ENCODE peak calls at places on chromosome 7, in eight cellular contexts. Y, D, W, Z, K, A, U and Q are unnamed samples.

GRCh38 chr7:123602648-123603047 is 1.0 kb downstream of the ASB15 start:
- DNase-seq in Z (no peak), Y (no peak), A (no peak), U (no peak), W (no peak), D (no peak), K (no peak), Q (no peak)

GRCh38 chr7:99210265-99210970 is 2.5 kb upstream of the KPNA7 start:
- DNase-seq in Z (no peak), K (no peak), D (no peak), A (no peak), W (peak), Y (peak), U (no peak), Q (peak)

GRCh38 chr7:80151274-80151665 is 16.6 kb downstream of the GNAI1 start:
- DNase-seq in A (no peak), U (no peak), Y (peak), D (peak), W (no peak), K (no peak), Z (no peak), Q (no peak)

GRCh38 chr7:36262286-36262685 is 109.2 kb downstream of the EEPD1 start:
- DNase-seq in A (no peak), W (peak), K (no peak), Y (no peak), Z (no peak), D (no peak), U (no peak), Q (no peak)

GRCh38 chr7:99099499-99100077 is 44.3 kb downstream of the SMURF1 start:
- DNase-seq in W (no peak), Y (peak), K (no peak), D (no peak), U (no peak), Z (peak), A (no peak), Q (no peak)

GRCh38 chr7:34155225-34155908 is 250.0 kb downstream of the BMPER start:
- DNase-seq in D (peak), K (no peak), W (peak), A (no peak), Z (peak), U (no peak), Y (peak), Q (no peak)

GRCh38 chr7:12827920-12828319 is 140.5 kb downstream of the ARL4A start:
- DNase-seq in K (no peak), Y (peak), A (no peak), D (no peak), U (no peak), Z (peak), W (no peak), Q (no peak)

GRCh38 chr7:135672560-135673359 is 10.4 kb downstream of the STMP1 start:
- DNase-seq in K (no peak), A (no peak), W (peak), D (no peak), Y (peak), Z (peak), U (peak), Q (peak)

GRCh38 chr7:29146082-29146706 is at the start of gene CPVL:
- DNase-seq in U (peak), D (no peak), Z (no peak), K (peak), Y (no peak), W (no peak), A (peak), Q (peak)

GRCh38 chr7:111511845-111512244 is 50.4 kb downstream of the IMMP2L start:
- DNase-seq in D (no peak), A (no peak), Y (no peak), K (no peak), Z (no peak), U (no peak), W (no peak), Q (no peak)

GRCh38 chr7:131543298-131543697 is 13.1 kb downstream of the PODXL start:
- DNase-seq in D (no peak), Z (no peak), W (no peak), K (no peak), U (no peak), A (peak), Y (no peak), Q (no peak)

GRCh38 chr7:114900127-114900526 is 21.8 kb upstream of the MDFIC start:
- DNase-seq in Y (no peak), Z (no peak), W (no peak), D (no peak), K (no peak), U (no peak), A (no peak), Q (no peak)

GRCh38 chr7:150941983-150942590 is 36.0 kb downstream of the KCNH2 start:
- DNase-seq in U (no peak), Z (no peak), W (peak), D (no peak), Y (no peak), K (no peak), A (peak), Q (peak)

GRCh38 chr7:55508301-55509011 is 63.8 kb downstream of the VOPP1 start:
- DNase-seq in U (no peak), Z (no peak), D (no peak), Y (no peak), A (no peak), W (no peak), K (no peak), Q (no peak)

GRCh38 chr7:123675092-123675473 is 19.4 kb downstream of the LMOD2 start:
- DNase-seq in K (no peak), A (no peak), Y (peak), D (peak), U (no peak), W (no peak), Z (no peak), Q (no peak)

GRCh38 chr7:106178593-106179134 is 66.6 kb upstream of the SYPL1 start:
- DNase-seq in Z (peak), A (no peak), Y (peak), K (no peak), D (no peak), U (no peak), W (peak), Q (peak)

GRCh38 chr7:47625861-47626444 is 44.0 kb upstream of the TNS3 start:
- DNase-seq in A (no peak), Z (no peak), D (no peak), U (no peak), Y (no peak), W (no peak), K (no peak), Q (no peak)

GRCh38 chr7:50450691-50451051 is 521 bp upstream of the FIGNL1 start:
- DNase-seq in A (peak), Y (no peak), U (no peak), K (no peak), Z (no peak), D (no peak), W (peak), Q (peak)

GRCh38 chr7:92723978-92724377 is 112.4 kb downstream of the CDK6 start:
- DNase-seq in A (no peak), Y (peak), W (peak), K (no peak), U (no peak), D (no peak), Z (no peak), Q (no peak)

GRCh38 chr7:27196287-27196739 is 3.6 kb downstream of the HOXA13 start:
- DNase-seq in K (peak), U (peak), D (no peak), A (peak), Z (peak), Y (peak), W (peak), Q (peak)

GRCh38 chr7:30321089-30321991 is 36.9 kb downstream of the ZNRF2 start:
- DNase-seq in K (no peak), U (no peak), Z (no peak), A (no peak), D (no peak), Y (peak), W (peak), Q (no peak)

GRCh38 chr7:103989785-103990775 is 622 bp upstream of the RELN start:
- DNase-seq in W (no peak), Z (peak), D (no peak), Y (peak), K (peak), A (no peak), U (peak), Q (peak)

GRCh38 chr7:602341-603141 is 82.9 kb upstream of the PDGFA start:
- DNase-seq in U (no peak), Z (no peak), K (no peak), Y (no peak), W (no peak), D (no peak), A (peak), Q (no peak)

GRCh38 chr7:33814958-33815735 is 90.2 kb upstream of the BMPER start:
- DNase-seq in Y (no peak), Z (no peak), W (no peak), U (no peak), D (no peak), A (no peak), K (no peak), Q (no peak)

GRCh38 chr7:152462995-152463713 is 27.4 kb upstream of the KMT2C start:
- DNase-seq in W (no peak), A (no peak), Y (peak), U (no peak), Z (peak), D (no peak), K (no peak), Q (no peak)

GRCh38 chr7:8719102-8719501 is 285.7 kb downstream of the NXPH1 start:
- DNase-seq in A (no peak), D (no peak), K (no peak), U (no peak), Z (no peak), W (no peak), Y (no peak), Q (no peak)

GRCh38 chr7:52486267-52486666 is 549.2 kb upstream of the POM121L12 start:
- DNase-seq in Z (no peak), U (no peak), D (no peak), A (no peak), K (no peak), W (no peak), Y (no peak), Q (no peak)

GRCh38 chr7:16529697-16530096 is 3.1 kb downstream of the LRRC72 start:
- DNase-seq in A (no peak), Y (no peak), Z (no peak), U (no peak), W (no peak), K (no peak), D (no peak), Q (no peak)

GRCh38 chr7:12281026-12281425 is 69.9 kb downstream of the TMEM106B start:
- DNase-seq in U (no peak), A (no peak), Y (peak), Z (no peak), D (no peak), K (no peak), W (no peak), Q (no peak)

GRCh38 chr7:30349170-30349569 is 64.8 kb downstream of the ZNRF2 start:
- DNase-seq in Z (no peak), K (no peak), Y (no peak), W (no peak), U (no peak), D (no peak), A (no peak), Q (no peak)

GRCh38 chr7:137283147-137283546 is 60.4 kb downstream of the PTN start:
- DNase-seq in W (no peak), D (no peak), Y (no peak), Z (no peak), K (no peak), U (no peak), A (no peak), Q (no peak)

GRCh38 chr7:137282043-137282442 is 61.5 kb downstream of the PTN start:
- DNase-seq in Y (no peak), D (peak), U (no peak), A (no peak), Z (no peak), K (no peak), W (no peak), Q (no peak)

GRCh38 chr7:137289101-137289500 is 54.4 kb downstream of the PTN start:
- DNase-seq in Z (no peak), K (no peak), U (no peak), D (no peak), W (no peak), A (no peak), Y (no peak), Q (no peak)

GRCh38 chr7:137287651-137288258 is 55.8 kb downstream of the PTN start:
- DNase-seq in U (peak), D (no peak), A (no peak), W (no peak), Y (peak), K (no peak), Z (peak), Q (peak)
- TF ChIP-seq CTCF in U (peak), D (peak), A (no peak), W (peak), Y (peak), K (peak), Z (peak), Q (no peak)

GRCh38 chr7:7641129-7641663 is 644 bp downstream of the UMAD1 start:
- DNase-seq in W (no peak), Y (peak), U (peak), Z (no peak), A (no peak), K (no peak), D (no peak), Q (no peak)
- TF ChIP-seq CTCF in W (peak), Y (no peak), U (no peak), Z (peak), A (no peak), K (no peak), D (no peak), Q (no peak)

GRCh38 chr7:26091933-26092332 is 60.1 kb upstream of the NFE2L3 start:
- DNase-seq in K (no peak), W (peak), Z (no peak), D (no peak), A (no peak), Y (peak), U (peak), Q (peak)
- TF ChIP-seq CTCF in K (peak), W (peak), Z (peak), D (peak), A (no peak), Y (peak), U (peak), Q (peak)

DNA sequence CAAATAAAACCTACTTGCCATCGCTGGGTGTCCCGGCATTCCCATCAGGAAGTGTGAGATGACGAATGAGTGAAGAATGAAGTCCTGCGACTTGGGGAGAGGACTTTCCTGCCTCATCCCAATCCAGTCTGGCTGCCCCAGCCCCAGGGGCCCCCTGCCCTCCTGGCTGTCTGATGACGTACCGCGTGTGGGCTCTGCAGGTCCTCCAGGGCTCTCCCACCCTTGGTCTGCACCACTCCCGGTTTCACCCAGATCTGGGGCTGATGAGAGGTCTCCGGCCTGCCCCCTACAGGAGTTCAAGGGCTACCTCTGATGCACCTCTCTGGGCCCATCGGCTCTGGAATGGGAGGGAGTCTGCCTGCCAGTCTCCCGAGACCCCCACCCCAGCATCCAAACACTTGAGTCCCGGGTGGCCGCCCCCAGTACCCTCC is 9.8 kb downstream of the ATP6V1F start:
- DNase-seq in Z (no peak), D (no peak), U (no peak), W (peak), Y (no peak), A (no peak), K (no peak), Q (no peak)
- TF ChIP-seq CTCF in Z (peak), D (peak), U (peak), W (peak), Y (peak), A (no peak), K (peak), Q (no peak)

GRCh38 chr7:156969972-156970420 is 20.5 kb downstream of the NOM1 start:
- DNase-seq in Z (no peak), U (no peak), W (peak), D (no peak), A (no peak), K (no peak), Y (peak), Q (no peak)
- TF ChIP-seq CTCF in Z (peak), U (peak), W (no peak), D (peak), A (no peak), K (peak), Y (peak), Q (peak)

GRCh38 chr7:140722254-140722653 is 25.7 kb downstream of the NDUFB2 start:
- DNase-seq in D (no peak), U (no peak), Y (no peak), Z (no peak), W (no peak), A (no peak), K (no peak), Q (no peak)

GRCh38 chr7:140723574-140723973 is 27.1 kb downstream of the NDUFB2 start:
- DNase-seq in U (no peak), A (no peak), W (no peak), K (no peak), Z (no peak), D (no peak), Y (no peak), Q (no peak)

GRCh38 chr7:140723002-140723401 is 26.5 kb downstream of the NDUFB2 start:
- DNase-seq in D (no peak), Z (no peak), U (no peak), A (no peak), W (no peak), Y (no peak), K (no peak), Q (no peak)

GRCh38 chr7:140724706-140725105 is 28.2 kb downstream of the NDUFB2 start:
- DNase-seq in A (no peak), U (no peak), W (no peak), Y (no peak), K (no peak), Z (no peak), D (no peak), Q (no peak)

GRCh38 chr7:140726304-140726703 is 29.8 kb downstream of the NDUFB2 start:
- DNase-seq in Z (peak), K (no peak), D (no peak), Y (peak), A (no peak), U (no peak), W (peak), Q (no peak)
- TF ChIP-seq CTCF in Z (peak), K (peak), D (peak), Y (peak), A (no peak), U (no peak), W (peak), Q (no peak)

GRCh38 chr7:143329471-143330170 is 13.7 kb downstream of the CLCN1 start:
- DNase-seq in K (no peak), W (peak), Y (no peak), U (no peak), A (no peak), D (no peak), Z (no peak), Q (no peak)
- TF ChIP-seq CTCF in K (no peak), W (peak), Y (no peak), U (no peak), A (no peak), D (no peak), Z (no peak), Q (no peak)